ENCODE peak calls at places on chromosomes 11 and 22, in seven cellular contexts. One of them, this sample, is unnamed. For H3K4me1, the result is how much of the 10 kb centered on the place peaks cover.

GRCh38 chr22:37995460-37995859 is 11.1 kb upstream of the SOX10 start:
- DNase-seq in MM.1S: no peak
- DNase-seq in H9: no peak
- DNase-seq in GM23338: no peak
- DNase-seq in IMR-90: no peak
- DNase-seq in OCI-LY7: no peak
- DNase-seq in fibroblast of lung: no peak
- DNase-seq in this sample: no peak

GRCh38 chr22:38734203-38735100 is 21.3 kb downstream of the SUN2 start:
- DNase-seq in IMR-90: no peak
- DNase-seq in OCI-LY7: no peak
- DNase-seq in GM23338: no peak
- DNase-seq in MM.1S: no peak
- DNase-seq in fibroblast of lung: no peak
- DNase-seq in H9: no peak
- DNase-seq in this sample: no peak

GRCh38 chr11:117823941-117824420 is 563 bp downstream of the FXYD2 start:
- DNase-seq in fibroblast of lung: peak
- DNase-seq in GM23338: no peak
- DNase-seq in OCI-LY7: no peak
- DNase-seq in IMR-90: no peak
- DNase-seq in MM.1S: no peak
- DNase-seq in H9: peak
- DNase-seq in this sample: no peak

GRCh38 chr11:117996058-117996457 is 9.9 kb downstream of the IL10RA start:
- DNase-seq in GM23338: no peak
- DNase-seq in H9: no peak
- DNase-seq in fibroblast of lung: no peak
- DNase-seq in OCI-LY7: no peak
- DNase-seq in IMR-90: no peak
- DNase-seq in MM.1S: no peak
- DNase-seq in this sample: no peak

GRCh38 chr11:88402192-88402715 is 64.7 kb upstream of the CTSC start:
- DNase-seq in IMR-90: peak
- DNase-seq in fibroblast of lung: peak
- DNase-seq in GM23338: no peak
- DNase-seq in MM.1S: no peak
- DNase-seq in H9: no peak
- DNase-seq in OCI-LY7: no peak
- DNase-seq in this sample: no peak

GRCh38 chr11:33682446-33682845 is 18.2 kb downstream of the C11orf91 start:
- DNase-seq in IMR-90: no peak
- DNase-seq in H9: no peak
- DNase-seq in GM23338: peak
- DNase-seq in fibroblast of lung: no peak
- DNase-seq in MM.1S: no peak
- DNase-seq in OCI-LY7: no peak
- DNase-seq in this sample: no peak

GRCh38 chr22:28773461-28773867 is 969 bp downstream of the CCDC117 start:
- DNase-seq in fibroblast of lung: peak
- DNase-seq in H9: no peak
- DNase-seq in OCI-LY7: no peak
- DNase-seq in IMR-90: peak
- DNase-seq in GM23338: no peak
- DNase-seq in MM.1S: peak
- DNase-seq in this sample: no peak

GRCh38 chr11:126890561-126890960 is 110.0 kb downstream of the KIRREL3 start:
- DNase-seq in GM23338: peak
- DNase-seq in fibroblast of lung: no peak
- DNase-seq in H9: peak
- DNase-seq in OCI-LY7: no peak
- DNase-seq in MM.1S: no peak
- DNase-seq in IMR-90: no peak
- DNase-seq in this sample: no peak

GRCh38 chr11:46966773-46967172 is 30.2 kb downstream of the CSTPP1 start:
- DNase-seq in OCI-LY7: no peak
- DNase-seq in H9: no peak
- DNase-seq in MM.1S: no peak
- DNase-seq in IMR-90: no peak
- DNase-seq in GM23338: no peak
- DNase-seq in fibroblast of lung: no peak
- DNase-seq in this sample: no peak

GRCh38 chr11:12287374-12288211 is 89.8 kb upstream of the PARVA start:
- DNase-seq in fibroblast of lung: peak
- DNase-seq in GM23338: peak
- DNase-seq in IMR-90: peak
- DNase-seq in OCI-LY7: no peak
- DNase-seq in MM.1S: no peak
- DNase-seq in H9: peak
- DNase-seq in this sample: peak

GRCh38 chr11:59426361-59427067 is at the start of gene OR5A2:
- DNase-seq in fibroblast of lung: no peak
- DNase-seq in OCI-LY7: no peak
- DNase-seq in GM23338: peak
- DNase-seq in MM.1S: no peak
- DNase-seq in H9: peak
- DNase-seq in IMR-90: no peak
- DNase-seq in this sample: no peak

GRCh38 chr11:88454881-88455280 is 117.3 kb upstream of the CTSC start:
- DNase-seq in H9: no peak
- DNase-seq in MM.1S: peak
- DNase-seq in GM23338: no peak
- DNase-seq in fibroblast of lung: peak
- DNase-seq in OCI-LY7: no peak
- DNase-seq in IMR-90: peak
- DNase-seq in this sample: no peak

GRCh38 chr22:46753360-46753759 is 9.1 kb upstream of the TBC1D22A start:
- DNase-seq in fibroblast of lung: no peak
- DNase-seq in OCI-LY7: no peak
- DNase-seq in IMR-90: no peak
- DNase-seq in H9: no peak
- DNase-seq in GM23338: no peak
- DNase-seq in MM.1S: no peak
- DNase-seq in this sample: no peak

GRCh38 chr11:106466441-106467190 is 389.2 kb downstream of the AASDHPPT start:
- DNase-seq in IMR-90: peak
- DNase-seq in GM23338: no peak
- DNase-seq in OCI-LY7: no peak
- DNase-seq in H9: no peak
- DNase-seq in MM.1S: no peak
- DNase-seq in fibroblast of lung: peak
- DNase-seq in this sample: no peak

GRCh38 chr11:18521123-18521522 is 5.6 kb downstream of the TSG101 start:
- DNase-seq in H9: no peak
- DNase-seq in GM23338: no peak
- DNase-seq in IMR-90: no peak
- DNase-seq in MM.1S: no peak
- DNase-seq in OCI-LY7: no peak
- DNase-seq in fibroblast of lung: no peak
- DNase-seq in this sample: no peak

GRCh38 chr11:10990160-10990559 is 132.3 kb upstream of the ZBED5 start:
- DNase-seq in MM.1S: no peak
- DNase-seq in OCI-LY7: no peak
- DNase-seq in H9: no peak
- DNase-seq in fibroblast of lung: no peak
- DNase-seq in IMR-90: no peak
- DNase-seq in GM23338: no peak
- DNase-seq in this sample: no peak

GRCh38 chr11:45079943-45080719 is 66.3 kb upstream of the PRDM11 start:
- DNase-seq in GM23338: no peak
- DNase-seq in H9: no peak
- DNase-seq in OCI-LY7: peak
- DNase-seq in MM.1S: peak
- DNase-seq in fibroblast of lung: no peak
- DNase-seq in IMR-90: no peak
- DNase-seq in this sample: peak

GRCh38 chr22:38262051-38262795 is 10.6 kb downstream of the TMEM184B start:
- DNase-seq in H9: peak
- DNase-seq in OCI-LY7: peak
- DNase-seq in MM.1S: peak
- DNase-seq in GM23338: peak
- DNase-seq in fibroblast of lung: peak
- DNase-seq in IMR-90: no peak
- DNase-seq in this sample: peak

GRCh38 chr11:75351541-75352416 is at the start of gene ARRB1:
- DNase-seq in fibroblast of lung: peak
- DNase-seq in GM23338: peak
- DNase-seq in H9: peak
- DNase-seq in MM.1S: no peak
- DNase-seq in IMR-90: no peak
- DNase-seq in OCI-LY7: no peak
- DNase-seq in this sample: no peak

GRCh38 chr11:75350122-75350742 is 1.2 kb downstream of the ARRB1 start:
- DNase-seq in MM.1S: no peak
- DNase-seq in fibroblast of lung: no peak
- DNase-seq in H9: no peak
- DNase-seq in GM23338: no peak
- DNase-seq in OCI-LY7: no peak
- DNase-seq in IMR-90: no peak
- DNase-seq in this sample: no peak

GRCh38 chr11:75352417-75353206 is 1.2 kb upstream of the ARRB1 start:
- DNase-seq in MM.1S: no peak
- DNase-seq in IMR-90: no peak
- DNase-seq in H9: no peak
- DNase-seq in fibroblast of lung: no peak
- DNase-seq in OCI-LY7: no peak
- DNase-seq in GM23338: no peak
- DNase-seq in this sample: no peak

GRCh38 chr11:75349540-75350116 is 1.8 kb downstream of the ARRB1 start:
- DNase-seq in IMR-90: no peak
- DNase-seq in GM23338: no peak
- DNase-seq in MM.1S: no peak
- DNase-seq in OCI-LY7: no peak
- DNase-seq in fibroblast of lung: no peak
- DNase-seq in H9: peak
- DNase-seq in this sample: no peak

DNA sequence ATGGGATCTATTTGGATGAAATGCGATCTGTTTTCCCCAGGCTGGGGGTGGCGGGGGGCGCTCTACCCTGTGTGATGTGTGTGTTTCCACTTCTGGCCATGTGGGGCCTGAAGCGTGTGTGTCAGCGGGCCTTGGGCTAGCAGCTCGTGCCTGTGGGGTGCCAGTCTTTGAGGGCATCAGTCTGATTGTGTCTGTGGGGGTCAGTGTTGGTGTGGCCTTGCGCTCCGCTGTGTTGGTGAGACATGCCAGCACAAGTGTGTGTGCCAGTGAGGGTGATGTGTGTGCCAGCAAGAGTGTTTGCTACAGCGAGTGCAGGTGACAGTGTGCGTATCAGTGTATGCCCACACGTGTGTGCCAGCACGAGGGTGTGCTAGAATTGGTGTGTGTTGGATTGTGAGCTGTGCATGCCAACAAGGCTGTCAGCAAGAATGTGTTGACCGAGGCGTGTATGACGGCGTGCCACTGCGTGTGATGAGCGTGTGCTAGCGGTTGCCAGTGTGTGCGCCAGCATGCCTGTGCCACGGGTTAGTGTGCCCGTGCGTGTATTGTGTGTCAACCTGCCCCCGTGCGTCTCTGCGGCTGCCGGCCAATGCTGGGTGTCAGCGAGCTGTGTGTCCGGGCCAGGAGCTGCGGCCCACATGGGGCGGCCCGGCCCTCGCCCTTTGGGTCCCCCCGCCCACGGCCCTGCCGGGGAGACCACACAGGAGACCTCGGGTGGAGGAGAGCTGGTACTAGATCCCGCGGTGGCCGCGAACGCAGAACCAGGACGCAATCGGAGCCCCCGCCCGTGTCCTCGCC is 519 bp downstream of the ARRB1 start:
- DNase-seq in MM.1S: no peak
- DNase-seq in IMR-90: peak
- DNase-seq in fibroblast of lung: peak
- DNase-seq in GM23338: peak
- DNase-seq in OCI-LY7: no peak
- DNase-seq in H9: peak
- DNase-seq in this sample: no peak
- H3K4me1 ChIP-seq in MM.1S: under half
- H3K4me1 ChIP-seq in IMR-90: under half
- H3K4me1 ChIP-seq in fibroblast of lung: under half
- H3K4me1 ChIP-seq in GM23338: under half
- H3K4me1 ChIP-seq in OCI-LY7: under half
- H3K4me1 ChIP-seq in H9: under half
- H3K4me1 ChIP-seq in this sample: under half

GRCh38 chr11:57800444-57801184 is 39.0 kb downstream of the CTNND1 start:
- DNase-seq in OCI-LY7: peak
- DNase-seq in H9: peak
- DNase-seq in GM23338: peak
- DNase-seq in MM.1S: peak
- DNase-seq in IMR-90: peak
- DNase-seq in fibroblast of lung: peak
- DNase-seq in this sample: peak
- H2AFZ ChIP-seq in OCI-LY7: peak
- H2AFZ ChIP-seq in H9: no peak
- H2AFZ ChIP-seq in GM23338: no peak
- H2AFZ ChIP-seq in MM.1S: peak
- H2AFZ ChIP-seq in IMR-90: no peak
- H2AFZ ChIP-seq in fibroblast of lung: no peak
- H2AFZ ChIP-seq in this sample: peak

GRCh38 chr11:36073411-36074203 is 129.7 kb downstream of the LDLRAD3 start:
- DNase-seq in MM.1S: no peak
- DNase-seq in IMR-90: peak
- DNase-seq in GM23338: no peak
- DNase-seq in H9: no peak
- DNase-seq in fibroblast of lung: peak
- DNase-seq in OCI-LY7: no peak
- DNase-seq in this sample: no peak

GRCh38 chr11:36066891-36067290 is 123.0 kb downstream of the LDLRAD3 start:
- DNase-seq in IMR-90: no peak
- DNase-seq in fibroblast of lung: no peak
- DNase-seq in OCI-LY7: no peak
- DNase-seq in MM.1S: no peak
- DNase-seq in GM23338: no peak
- DNase-seq in H9: no peak
- DNase-seq in this sample: no peak

GRCh38 chr11:36069576-36070214 is 125.8 kb downstream of the LDLRAD3 start:
- DNase-seq in MM.1S: peak
- DNase-seq in IMR-90: no peak
- DNase-seq in H9: peak
- DNase-seq in OCI-LY7: no peak
- DNase-seq in fibroblast of lung: no peak
- DNase-seq in GM23338: peak
- DNase-seq in this sample: peak

GRCh38 chr11:36071917-36072500 is 128.1 kb downstream of the LDLRAD3 start:
- DNase-seq in fibroblast of lung: no peak
- DNase-seq in GM23338: no peak
- DNase-seq in OCI-LY7: no peak
- DNase-seq in IMR-90: no peak
- DNase-seq in H9: no peak
- DNase-seq in MM.1S: no peak
- DNase-seq in this sample: no peak

GRCh38 chr11:36070215-36070976 is 126.5 kb downstream of the LDLRAD3 start:
- DNase-seq in OCI-LY7: no peak
- DNase-seq in GM23338: peak
- DNase-seq in MM.1S: no peak
- DNase-seq in fibroblast of lung: no peak
- DNase-seq in IMR-90: no peak
- DNase-seq in H9: peak
- DNase-seq in this sample: peak
- H3K4me1 ChIP-seq in OCI-LY7: under half
- H3K4me1 ChIP-seq in GM23338: under half
- H3K4me1 ChIP-seq in MM.1S: under half
- H3K4me1 ChIP-seq in fibroblast of lung: under half
- H3K4me1 ChIP-seq in IMR-90: under half
- H3K4me1 ChIP-seq in H9: under half
- H3K4me1 ChIP-seq in this sample: under half

GRCh38 chr22:31790240-31790639 is 36.4 kb downstream of the DEPDC5 start:
- DNase-seq in fibroblast of lung: no peak
- DNase-seq in OCI-LY7: peak
- DNase-seq in MM.1S: no peak
- DNase-seq in H9: no peak
- DNase-seq in IMR-90: no peak
- DNase-seq in GM23338: no peak
- DNase-seq in this sample: peak

GRCh38 chr22:31789803-31790202 is 36.0 kb downstream of the DEPDC5 start:
- DNase-seq in GM23338: no peak
- DNase-seq in IMR-90: no peak
- DNase-seq in fibroblast of lung: no peak
- DNase-seq in MM.1S: no peak
- DNase-seq in H9: no peak
- DNase-seq in OCI-LY7: peak
- DNase-seq in this sample: no peak
- H2AFZ ChIP-seq in GM23338: no peak
- H2AFZ ChIP-seq in IMR-90: no peak
- H2AFZ ChIP-seq in fibroblast of lung: no peak
- H2AFZ ChIP-seq in MM.1S: no peak
- H2AFZ ChIP-seq in H9: no peak
- H2AFZ ChIP-seq in OCI-LY7: no peak
- H2AFZ ChIP-seq in this sample: no peak